ENCODE peak calls at places on chromosomes 13 and 19, in four cellular contexts. One of them, this sample, is unnamed.

GRCh38 chr13:40777957-40778235 is 6.9 kb upstream of the MRPS31 start:
- DNase-seq in mucosa of descending colon: no peak
- DNase-seq in choroid plexus epithelial cell: peak; percentile 6
- DNase-seq in HFF-Myc: no peak
- DNase-seq in this sample: no peak

GRCh38 chr19:34461375-34462100 is 20.0 kb upstream of the WTIP start:
- DNase-seq in mucosa of descending colon: no peak
- DNase-seq in choroid plexus epithelial cell: peak; percentile 61
- DNase-seq in HFF-Myc: no peak
- DNase-seq in this sample: peak; percentile 69

GRCh38 chr19:38251564-38252051 is 4.6 kb downstream of the PPP1R14A start:
- DNase-seq in mucosa of descending colon: no peak
- DNase-seq in choroid plexus epithelial cell: no peak
- DNase-seq in HFF-Myc: no peak
- DNase-seq in this sample: no peak

GRCh38 chr19:662207-662961 is 630 bp downstream of the RNF126 start:
- DNase-seq in mucosa of descending colon: peak; percentile 84
- DNase-seq in choroid plexus epithelial cell: peak; percentile 47
- DNase-seq in HFF-Myc: no peak
- DNase-seq in this sample: peak; percentile 19

GRCh38 chr13:29937836-29938235 is 87.4 kb upstream of the UBL3 start:
- DNase-seq in mucosa of descending colon: no peak
- DNase-seq in choroid plexus epithelial cell: no peak
- DNase-seq in HFF-Myc: no peak
- DNase-seq in this sample: no peak

GRCh38 chr13:113224486-113224885 is 15.1 kb downstream of the CUL4A start:
- DNase-seq in mucosa of descending colon: no peak
- DNase-seq in choroid plexus epithelial cell: no peak
- DNase-seq in HFF-Myc: no peak
- DNase-seq in this sample: no peak

GRCh38 chr19:1312732-1313694 is 27.3 kb downstream of the EFNA2 start:
- DNase-seq in mucosa of descending colon: peak; percentile 50
- DNase-seq in choroid plexus epithelial cell: peak; percentile 59
- DNase-seq in HFF-Myc: no peak
- DNase-seq in this sample: peak; percentile 19

GRCh38 chr13:28283600-28283999 is 145.3 kb downstream of the PAN3 start:
- DNase-seq in mucosa of descending colon: no peak
- DNase-seq in choroid plexus epithelial cell: no peak
- DNase-seq in HFF-Myc: no peak
- DNase-seq in this sample: no peak

GRCh38 chr19:38210458-38210987 is 13.5 kb downstream of the DPF1 start:
- DNase-seq in mucosa of descending colon: peak; percentile 42
- DNase-seq in choroid plexus epithelial cell: peak; percentile 23
- DNase-seq in HFF-Myc: no peak
- DNase-seq in this sample: peak; percentile 22

GRCh38 chr13:48112896-48113525 is 18.1 kb upstream of the MED4 start:
- DNase-seq in mucosa of descending colon: no peak
- DNase-seq in choroid plexus epithelial cell: peak; percentile 10
- DNase-seq in HFF-Myc: no peak
- DNase-seq in this sample: no peak

GRCh38 chr19:18001837-18002345 is 6.1 kb upstream of the ARRDC2 start:
- DNase-seq in mucosa of descending colon: peak; percentile 51
- DNase-seq in choroid plexus epithelial cell: no peak
- DNase-seq in HFF-Myc: no peak
- DNase-seq in this sample: no peak

GRCh38 chr19:55196803-55197202 is 12.5 kb downstream of the PTPRH start:
- DNase-seq in mucosa of descending colon: no peak
- DNase-seq in choroid plexus epithelial cell: no peak
- DNase-seq in HFF-Myc: no peak
- DNase-seq in this sample: no peak

GRCh38 chr13:28147489-28147888 is 9.1 kb downstream of the PAN3 start:
- DNase-seq in mucosa of descending colon: no peak
- DNase-seq in choroid plexus epithelial cell: peak; percentile 21
- DNase-seq in HFF-Myc: no peak
- DNase-seq in this sample: no peak

GRCh38 chr19:8525401-8525684 is 11.4 kb upstream of the ZNF414 start:
- DNase-seq in mucosa of descending colon: no peak
- DNase-seq in choroid plexus epithelial cell: no peak
- DNase-seq in HFF-Myc: no peak
- DNase-seq in this sample: no peak
- TF ChIP-seq CTCF in mucosa of descending colon: peak; percentile 13
- TF ChIP-seq CTCF in choroid plexus epithelial cell: peak; percentile 39
- TF ChIP-seq CTCF in HFF-Myc: peak; percentile 40
- TF ChIP-seq CTCF in this sample: peak; percentile 51

GRCh38 chr13:106498571-106498970 is 36.9 kb downstream of the EFNB2 start:
- DNase-seq in mucosa of descending colon: no peak
- DNase-seq in choroid plexus epithelial cell: peak; percentile 42
- DNase-seq in HFF-Myc: no peak
- DNase-seq in this sample: no peak
- TF ChIP-seq CTCF in mucosa of descending colon: no peak
- TF ChIP-seq CTCF in choroid plexus epithelial cell: no peak
- TF ChIP-seq CTCF in HFF-Myc: no peak
- TF ChIP-seq CTCF in this sample: no peak

GRCh38 chr13:85737952-85738351 is 61.3 kb downstream of the SLITRK6 start:
- DNase-seq in mucosa of descending colon: no peak
- DNase-seq in choroid plexus epithelial cell: no peak
- DNase-seq in HFF-Myc: no peak
- DNase-seq in this sample: no peak
- TF ChIP-seq CTCF in mucosa of descending colon: no peak
- TF ChIP-seq CTCF in choroid plexus epithelial cell: no peak
- TF ChIP-seq CTCF in HFF-Myc: peak; percentile 3
- TF ChIP-seq CTCF in this sample: no peak

GRCh38 chr13:102940143-102940542 is 94.3 kb downstream of the ERCC5 start:
- DNase-seq in mucosa of descending colon: no peak
- DNase-seq in choroid plexus epithelial cell: no peak
- DNase-seq in HFF-Myc: no peak
- DNase-seq in this sample: no peak
- TF ChIP-seq CTCF in mucosa of descending colon: no peak
- TF ChIP-seq CTCF in choroid plexus epithelial cell: peak; percentile 4
- TF ChIP-seq CTCF in HFF-Myc: peak; percentile 29
- TF ChIP-seq CTCF in this sample: no peak

DNA sequence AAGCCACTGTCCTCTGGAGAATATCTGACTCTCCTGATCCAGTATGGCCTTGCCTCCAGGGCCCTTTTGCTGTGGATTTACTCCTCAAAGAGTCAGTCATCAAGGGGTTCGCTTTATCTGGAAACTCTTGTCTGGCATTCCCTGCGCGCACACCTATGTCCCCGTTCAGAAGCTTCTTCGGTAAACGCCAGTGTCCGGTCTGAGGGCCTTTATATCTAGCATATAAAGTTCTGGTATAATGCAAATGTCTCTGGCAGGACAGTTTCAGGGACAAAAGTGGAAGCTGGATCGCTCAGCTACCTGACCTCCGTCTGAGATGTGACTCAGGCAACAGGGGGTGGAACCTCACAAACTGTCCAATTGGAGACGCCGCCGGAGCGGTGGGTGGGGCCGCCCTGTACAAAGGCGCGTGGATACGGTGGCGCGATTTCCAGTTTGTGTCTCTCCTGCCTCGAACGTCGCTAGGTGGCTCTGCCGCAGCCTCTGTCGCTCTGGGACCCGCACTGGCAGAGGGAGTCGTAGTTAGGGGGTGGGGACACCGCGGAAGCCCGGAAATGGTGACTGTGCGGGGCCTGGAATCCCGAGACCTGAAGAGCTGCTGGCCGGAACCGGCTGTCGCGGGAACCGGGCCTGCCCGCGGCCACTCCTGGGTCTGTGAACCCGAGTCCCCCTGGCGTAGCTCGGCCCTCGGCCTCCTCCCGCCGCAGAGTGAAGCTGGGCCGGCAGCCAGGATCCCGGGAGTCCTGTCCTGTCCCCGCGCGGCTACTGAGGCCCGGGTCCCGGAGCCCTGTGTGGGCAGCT is 10.6 kb upstream of the ZNF709 start:
- DNase-seq in mucosa of descending colon: peak; percentile 97
- DNase-seq in choroid plexus epithelial cell: peak; percentile 75
- DNase-seq in HFF-Myc: peak; percentile 46
- DNase-seq in this sample: peak; percentile 62
- TF ChIP-seq CTCF in mucosa of descending colon: peak; percentile 33
- TF ChIP-seq CTCF in choroid plexus epithelial cell: peak; percentile 26
- TF ChIP-seq CTCF in HFF-Myc: peak; percentile 15
- TF ChIP-seq CTCF in this sample: peak; percentile 8

DNA sequence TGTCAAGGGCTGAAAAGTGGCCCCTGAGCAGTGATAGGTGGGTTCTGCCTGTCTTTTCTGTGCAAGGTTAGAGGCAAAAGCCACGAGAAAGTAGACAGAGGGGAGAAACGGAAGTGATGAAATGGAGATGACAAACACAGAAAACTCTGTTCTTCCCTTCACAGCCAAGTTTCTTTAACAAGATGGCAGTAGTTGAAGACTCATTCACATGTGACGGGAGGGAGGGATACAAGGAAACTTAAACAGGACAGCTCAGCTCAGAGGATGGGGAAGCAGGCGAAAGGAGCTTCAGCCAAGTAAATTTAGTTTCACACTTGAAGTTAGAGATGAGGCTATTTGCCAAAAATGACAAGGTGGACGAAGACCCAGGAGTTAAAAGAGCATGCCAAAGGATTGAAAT is 348.0 kb downstream of the EFNB2 start:
- DNase-seq in mucosa of descending colon: no peak
- DNase-seq in choroid plexus epithelial cell: peak; percentile 13
- DNase-seq in HFF-Myc: no peak
- DNase-seq in this sample: no peak
- TF ChIP-seq CTCF in mucosa of descending colon: no peak
- TF ChIP-seq CTCF in choroid plexus epithelial cell: no peak
- TF ChIP-seq CTCF in HFF-Myc: no peak
- TF ChIP-seq CTCF in this sample: no peak

DNA sequence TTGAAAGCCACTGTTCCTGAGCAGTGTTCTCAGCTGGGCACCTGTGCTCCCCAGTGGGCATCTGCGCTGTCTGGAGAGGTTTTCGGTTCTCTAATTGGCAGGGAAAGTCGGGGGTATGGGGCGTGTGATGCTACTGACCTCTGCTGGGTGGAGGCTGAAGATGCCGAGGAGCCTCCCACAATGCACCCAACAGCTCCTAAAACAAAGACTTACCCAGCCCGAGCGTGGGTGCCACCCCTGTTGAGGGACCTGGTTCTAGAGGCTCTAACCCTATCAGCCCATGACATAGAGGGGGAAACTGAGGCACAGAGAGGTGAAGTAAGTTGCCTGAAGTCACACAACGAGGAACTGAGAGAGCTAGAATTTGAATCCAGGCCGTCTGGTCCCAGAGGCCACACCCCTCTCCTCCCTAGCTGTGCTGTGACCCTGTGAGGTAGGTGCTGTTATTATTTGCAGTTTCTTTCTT is 2.3 kb downstream of the SPACA4 start:
- DNase-seq in mucosa of descending colon: peak; percentile 68
- DNase-seq in choroid plexus epithelial cell: peak; percentile 52
- DNase-seq in HFF-Myc: no peak
- DNase-seq in this sample: peak; percentile 39
- TF ChIP-seq CTCF in mucosa of descending colon: peak; percentile 33
- TF ChIP-seq CTCF in choroid plexus epithelial cell: peak; percentile 67
- TF ChIP-seq CTCF in HFF-Myc: peak; percentile 73
- TF ChIP-seq CTCF in this sample: peak; percentile 58

DNA sequence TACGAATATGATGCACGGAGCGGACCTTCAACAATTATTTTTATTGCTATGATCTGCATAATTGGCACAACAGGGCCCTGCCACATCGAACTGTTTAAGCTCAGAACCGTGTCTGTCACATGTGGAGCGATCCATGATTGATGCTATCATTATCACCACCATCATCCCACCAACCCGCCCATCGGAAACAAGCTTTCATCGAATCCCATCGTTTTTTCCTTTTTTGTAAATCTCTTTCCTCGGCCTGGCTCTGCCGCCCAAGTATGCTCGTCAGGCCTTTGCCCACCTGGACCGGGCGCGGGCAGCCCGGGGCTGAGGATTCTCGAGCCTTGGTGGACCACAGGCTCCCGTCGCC is 533 bp upstream of the DCAF15 start:
- DNase-seq in mucosa of descending colon: no peak
- DNase-seq in choroid plexus epithelial cell: no peak
- DNase-seq in HFF-Myc: no peak
- DNase-seq in this sample: no peak
- TF ChIP-seq CTCF in mucosa of descending colon: no peak
- TF ChIP-seq CTCF in choroid plexus epithelial cell: no peak
- TF ChIP-seq CTCF in HFF-Myc: no peak
- TF ChIP-seq CTCF in this sample: no peak